ENCODE peak calls at places on chromosomes 3 and 15, in ten cellular contexts. R is tibial artery, A is suprapubic skin, C is RWPE1, U is cardiac muscle cell, H is fibroblast of lung, S is upper lobe of right lung, D is mammary epithelial cell, Q is adrenal gland, B is heart right ventricle. T is an unnamed sample.

GRCh38 chr3:86800116-86800515 is 190.8 kb downstream of the VGLL3 start:
- DNase-seq in R (no peak), H (no peak), U (no peak), S (no peak), C (no peak), D (no peak), B (no peak), Q (no peak), A (no peak), T (no peak)

GRCh38 chr3:146464005-146464595 is 5.3 kb downstream of the PLSCR2 start:
- DNase-seq in H (peak), U (no peak), S (no peak), Q (no peak), A (no peak), D (peak), R (no peak), B (no peak), C (peak), T (peak)

GRCh38 chr15:31091531-31091930 is 10.0 kb downstream of the TRPM1 start:
- DNase-seq in U (no peak), A (no peak), H (peak), Q (no peak), C (no peak), S (no peak), B (no peak), D (peak), R (no peak), T (no peak)

GRCh38 chr3:189165092-189165491 is 6.7 kb upstream of the TPRG1 start:
- DNase-seq in A (no peak), C (no peak), D (no peak), B (no peak), R (no peak), U (no peak), Q (no peak), H (no peak), S (no peak), T (peak)

GRCh38 chr3:119604878-119605277 is 7.2 kb downstream of the PLA1A start:
- DNase-seq in R (no peak), D (peak), H (peak), B (no peak), Q (no peak), U (no peak), S (no peak), C (peak), A (no peak), T (no peak)

GRCh38 chr3:125615256-125615655 is 20.0 kb upstream of the OSBPL11 start:
- DNase-seq in H (no peak), D (no peak), U (no peak), S (no peak), Q (no peak), A (no peak), B (no peak), C (no peak), R (no peak), T (no peak)

GRCh38 chr3:25455316-25456232 is 27.5 kb downstream of the RARB start:
- DNase-seq in D (no peak), B (no peak), R (peak), A (no peak), Q (no peak), U (no peak), S (no peak), H (peak), C (no peak), T (no peak)

GRCh38 chr3:146180376-146180775 is 19.4 kb upstream of the PLOD2 start:
- DNase-seq in R (no peak), A (no peak), B (no peak), S (no peak), C (no peak), U (no peak), D (no peak), H (no peak), Q (no peak), T (no peak)

GRCh38 chr15:52326758-52327157 is 31.2 kb upstream of the MYO5C start:
- DNase-seq in C (no peak), H (peak), S (no peak), D (no peak), A (no peak), R (no peak), Q (no peak), B (no peak), U (no peak), T (no peak)

GRCh38 chr3:190169877-190170276 is 49.2 kb upstream of the P3H2 start:
- DNase-seq in S (no peak), H (no peak), U (no peak), B (no peak), A (no peak), Q (no peak), C (no peak), D (no peak), R (no peak), T (no peak)

GRCh38 chr15:70357453-70357852 is 259.7 kb upstream of the TLE3 start:
- DNase-seq in S (peak), U (no peak), C (no peak), B (no peak), D (no peak), Q (no peak), A (no peak), H (no peak), R (no peak), T (no peak)

GRCh38 chr3:69092030-69092513 is 7.3 kb downstream of the ARL6IP5 start:
- DNase-seq in U (no peak), A (no peak), Q (no peak), B (no peak), H (peak), C (no peak), R (no peak), D (no peak), S (no peak), T (no peak)

GRCh38 chr15:78671626-78672211 is 30.7 kb upstream of the CHRNB4 start:
- DNase-seq in S (no peak), R (no peak), Q (peak), H (no peak), U (no peak), C (no peak), D (no peak), B (no peak), A (no peak), T (no peak)

DNA sequence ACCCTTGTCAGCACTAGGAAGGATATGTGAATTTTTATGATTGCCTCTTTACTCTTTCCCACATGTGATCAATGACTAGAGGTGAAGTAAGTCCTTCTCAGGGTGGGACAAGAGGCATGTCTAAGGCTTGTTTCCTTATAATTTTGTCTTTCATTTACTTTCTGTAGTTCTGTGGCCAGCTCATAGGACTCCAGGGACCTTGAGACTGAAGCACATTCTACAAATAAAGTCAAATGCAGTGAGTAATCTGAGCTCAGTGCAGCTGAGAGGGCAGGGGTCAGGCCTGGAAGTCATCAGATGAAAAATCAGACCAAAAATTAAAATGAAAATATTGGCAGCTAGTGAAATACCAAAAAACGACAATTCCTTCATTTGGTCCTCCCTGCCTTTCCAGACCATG is 424.7 kb upstream of the THBS1 start:
- DNase-seq in C (no peak), U (no peak), A (no peak), B (peak), D (no peak), S (no peak), H (no peak), R (no peak), Q (no peak), T (no peak)
- H3K27ac ChIP-seq in C (no peak), U (no peak), A (peak), B (peak), D (no peak), S (no peak), H (peak), R (peak), Q (peak), T (no peak)

DNA sequence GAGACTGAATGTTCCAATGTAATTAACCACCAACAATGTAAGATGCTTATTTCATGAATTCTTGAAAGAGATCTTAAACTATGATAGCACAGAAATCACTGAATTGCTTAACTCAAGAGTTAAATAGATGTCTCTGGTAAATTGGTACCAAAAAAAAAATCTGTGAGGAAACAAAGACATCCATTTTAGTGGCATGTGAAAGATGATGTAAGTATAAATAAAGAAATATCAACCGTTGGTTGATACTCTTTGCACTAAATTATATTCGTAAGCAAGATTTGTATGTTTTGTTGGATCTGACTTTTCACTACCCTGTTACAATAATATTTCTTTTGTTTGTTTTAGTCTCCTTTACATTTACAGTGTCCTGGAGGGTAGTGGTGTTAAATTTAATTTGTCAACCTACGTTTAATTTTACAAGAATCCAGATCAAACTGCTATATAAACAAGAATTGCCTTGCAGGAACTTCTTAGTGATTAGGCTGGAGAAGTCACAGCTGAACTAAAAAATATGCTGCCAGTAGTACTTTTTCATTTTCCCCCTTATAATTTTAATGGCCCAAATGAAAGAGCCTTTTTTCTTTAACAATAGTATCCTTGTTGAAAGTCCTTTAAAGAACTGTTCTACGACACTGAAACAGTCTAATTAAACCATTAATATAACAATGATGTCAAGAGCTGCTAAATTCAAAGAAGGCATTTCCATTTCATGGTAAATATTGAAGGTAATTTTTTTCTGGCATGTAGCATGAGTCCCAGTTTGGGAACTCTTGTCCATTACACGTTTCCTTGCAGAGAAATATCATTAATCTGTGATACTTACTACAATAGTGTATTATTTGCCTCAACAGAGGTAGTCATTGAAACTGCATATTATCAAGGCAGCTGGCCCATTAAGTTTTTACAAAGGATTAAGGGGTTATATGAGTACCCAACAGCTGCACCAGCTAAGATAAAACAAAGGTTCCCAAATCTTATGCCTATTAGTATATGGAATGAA is 109.6 kb upstream of the PHLDB2 start:
- DNase-seq in B (no peak), H (no peak), U (no peak), C (no peak), R (no peak), S (no peak), D (no peak), Q (no peak), A (no peak), T (no peak)
- H3K27ac ChIP-seq in B (no peak), H (no peak), U (no peak), C (no peak), R (no peak), S (no peak), D (peak), Q (no peak), A (no peak), T (peak)

GRCh38 chr15:76996526-76997401 is 1.8 kb downstream of the PSTPIP1 start:
- DNase-seq in S (peak), U (no peak), Q (no peak), H (peak), B (peak), A (peak), R (peak), D (no peak), C (peak), T (no peak)
- H3K27ac ChIP-seq in S (peak), U (no peak), Q (no peak), H (no peak), B (peak), A (no peak), R (peak), D (no peak), C (peak), T (no peak)

DNA sequence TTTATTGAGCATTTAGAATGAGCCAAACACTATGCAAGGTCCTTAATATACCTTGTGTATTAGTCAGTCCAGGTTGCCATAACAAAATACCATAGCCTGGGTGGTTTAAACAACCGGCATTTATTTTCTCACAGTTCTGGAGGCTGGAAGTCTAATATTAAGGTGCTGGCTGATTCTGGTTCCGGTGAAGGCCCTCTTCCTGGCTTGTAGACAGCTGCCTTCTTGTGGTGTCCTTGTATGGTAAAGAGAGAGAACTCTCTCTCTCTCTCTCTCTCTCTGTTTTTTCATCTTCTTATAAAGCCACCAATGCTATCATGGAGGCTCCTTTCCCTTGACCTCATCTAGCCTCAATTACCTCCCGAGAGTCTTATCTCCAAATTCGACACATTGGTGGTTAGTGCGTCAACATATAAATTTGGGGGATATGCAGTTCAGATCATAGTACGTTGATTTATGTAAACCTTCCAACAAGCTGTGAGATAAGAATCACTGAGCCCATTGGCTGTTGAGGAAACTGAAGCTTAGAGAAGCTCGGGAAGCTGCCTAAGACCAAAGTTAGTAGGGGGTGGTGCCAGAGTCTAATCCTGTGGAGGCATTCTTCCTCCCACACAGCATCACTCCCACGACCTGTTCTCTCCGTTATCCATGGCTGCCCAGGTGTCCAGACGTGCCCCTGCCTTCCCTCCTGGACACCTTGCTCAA is 298.0 kb upstream of the PROK2 start:
- DNase-seq in H (no peak), B (no peak), A (no peak), C (no peak), R (no peak), U (no peak), S (no peak), Q (no peak), D (no peak), T (no peak)
- H3K27ac ChIP-seq in H (no peak), B (no peak), A (no peak), C (no peak), R (no peak), U (no peak), S (no peak), Q (no peak), D (no peak), T (no peak)

DNA sequence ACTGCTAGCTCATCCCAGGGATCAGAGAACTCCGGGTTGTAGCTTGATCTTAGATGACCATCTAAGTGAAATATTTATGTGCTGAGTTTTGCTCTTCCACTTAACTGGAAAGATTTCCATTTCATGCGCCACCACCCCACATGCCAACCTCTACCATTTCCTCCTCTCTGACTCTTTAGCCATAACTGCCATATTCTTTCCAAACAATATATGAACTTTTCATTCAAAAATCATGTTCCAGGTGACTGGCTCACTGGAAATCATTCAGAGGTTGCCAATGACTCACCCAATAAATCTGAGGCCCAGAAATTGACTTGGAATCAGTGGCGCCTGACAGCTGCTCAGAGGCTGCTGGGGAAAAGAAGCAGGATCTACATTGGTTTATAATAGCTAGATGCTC is 31.6 kb upstream of the FAM174B start:
- DNase-seq in S (no peak), A (no peak), Q (no peak), D (no peak), R (no peak), U (no peak), H (peak), B (no peak), C (no peak), T (no peak)
- H3K27ac ChIP-seq in S (no peak), A (no peak), Q (no peak), D (no peak), R (no peak), U (no peak), H (no peak), B (no peak), C (no peak), T (peak)

DNA sequence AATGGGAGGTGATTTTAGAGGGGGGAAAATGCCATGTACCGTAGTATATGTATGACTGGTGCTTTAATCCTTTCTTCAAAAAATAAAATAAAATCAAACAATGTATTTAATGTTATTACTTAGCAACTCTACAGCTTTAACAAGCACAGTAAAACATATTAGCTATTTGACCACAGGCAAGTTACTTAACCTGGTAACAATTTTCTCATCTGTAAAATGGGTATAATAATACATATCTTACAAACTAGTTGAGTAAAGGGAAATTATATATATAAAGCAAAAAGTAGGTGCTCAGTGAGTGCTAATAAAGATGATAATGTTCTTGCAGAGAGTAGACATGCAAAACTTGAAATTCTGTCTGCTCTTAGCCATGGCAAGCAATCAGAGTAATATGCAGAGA is 27.9 kb downstream of the SSR3 start:
- DNase-seq in D (no peak), U (no peak), R (no peak), B (no peak), Q (no peak), A (no peak), H (no peak), C (no peak), S (no peak), T (no peak)
- H3K27ac ChIP-seq in D (no peak), U (no peak), R (no peak), B (no peak), Q (no peak), A (no peak), H (no peak), C (no peak), S (no peak), T (no peak)

GRCh38 chr15:45386974-45387373 is 8.6 kb upstream of the GATM start:
- DNase-seq in D (no peak), A (no peak), H (no peak), U (no peak), B (no peak), Q (no peak), R (no peak), C (no peak), S (no peak), T (no peak)
- H3K27ac ChIP-seq in D (no peak), A (peak), H (no peak), U (peak), B (peak), Q (no peak), R (peak), C (no peak), S (no peak), T (no peak)

T was measured in epithelial cell of prostate.